ENCODE peak calls at places on chromosomes 4 and X, in nine cellular contexts. L, K, T, I, D, U, R, C and O are unnamed samples.

GRCh38 chr4:68375667-68376559 is 26.0 kb upstream of the YTHDC1 start:
- DNase-seq in U (peak; percentile 77), C (peak; percentile 20), T (no peak), R (peak; percentile 69), K (no peak), L (no peak), I (peak; percentile 45), D (peak; percentile 13), O (peak; percentile 55)

GRCh38 chr4:74874785-74875367 is 58.0 kb upstream of the PARM1 start:
- DNase-seq in U (peak; percentile 62), L (peak; percentile 57), D (peak; percentile 59), T (no peak), I (no peak), C (peak; percentile 19), R (peak; percentile 91), K (no peak), O (peak; percentile 38)

GRCh38 chr4:44760142-44760898 is 34.0 kb upstream of the GNPDA2 start:
- DNase-seq in I (no peak), D (peak; percentile 12), U (peak; percentile 45), L (no peak), T (peak; percentile 9), R (peak; percentile 57), C (no peak), K (no peak), O (peak; percentile 12)

GRCh38 chrX:124555036-124555595 is 208.8 kb downstream of the SH2D1A start:
- DNase-seq in I (no peak), K (no peak), C (no peak), L (no peak), R (peak; percentile 0), U (peak; percentile 94), T (no peak), D (no peak), O (no peak)

GRCh38 chrX:70264784-70265183 is 3.4 kb upstream of the ARR3 start:
- DNase-seq in U (no peak), L (no peak), I (no peak), C (no peak), D (no peak), R (peak; percentile 2), T (no peak), K (no peak), O (no peak)

GRCh38 chr4:166121897-166122296 is 248.9 kb downstream of the TLL1 start:
- DNase-seq in U (peak; percentile 15), T (no peak), C (no peak), K (no peak), L (no peak), R (no peak), I (no peak), D (peak; percentile 36), O (no peak)

GRCh38 chrX:28498658-28499057 is 88.6 kb upstream of the IL1RAPL1 start:
- DNase-seq in K (no peak), I (no peak), U (peak; percentile 85), C (no peak), D (peak; percentile 18), R (peak; percentile 6), T (no peak), L (peak; percentile 68), O (no peak)

GRCh38 chr4:128718793-128719192 is 90.7 kb upstream of the JADE1 start:
- DNase-seq in U (no peak), D (no peak), R (peak; percentile 40), K (no peak), T (no peak), I (no peak), C (no peak), L (no peak), O (no peak)

GRCh38 chr4:97984545-97985131 is 158.6 kb downstream of the STPG2 start:
- DNase-seq in D (no peak), K (no peak), R (no peak), U (no peak), L (no peak), T (no peak), C (no peak), I (no peak), O (no peak)

GRCh38 chr4:137768196-137768595 is 235.9 kb upstream of the PCDH18 start:
- DNase-seq in C (no peak), T (no peak), D (no peak), L (no peak), U (peak; percentile 4), K (no peak), I (no peak), R (peak; percentile 24), O (no peak)

GRCh38 chr4:73021634-73022033 is 47.9 kb downstream of the COX18 start:
- DNase-seq in I (no peak), R (peak; percentile 23), L (peak; percentile 25), T (no peak), U (peak; percentile 43), D (no peak), C (no peak), K (no peak), O (peak; percentile 42)

GRCh38 chr4:119103263-119103662 is 32.4 kb upstream of the MYOZ2 start:
- DNase-seq in D (no peak), R (peak; percentile 99), C (no peak), T (no peak), I (no peak), K (no peak), L (no peak), U (peak; percentile 99), O (no peak)

GRCh38 chrX:8897259-8897658 is 96.1 kb upstream of the FAM9A start:
- DNase-seq in I (no peak), U (no peak), L (no peak), T (no peak), K (no peak), R (peak; percentile 42), D (no peak), C (no peak), O (no peak)

GRCh38 chrX:82585868-82586267 is 922.2 kb upstream of the POU3F4 start:
- DNase-seq in R (no peak), I (no peak), U (no peak), C (no peak), K (no peak), D (no peak), L (no peak), T (no peak), O (no peak)

GRCh38 chr4:173930329-173930967 is 353.0 kb downstream of the FBXO8 start:
- DNase-seq in R (no peak), T (no peak), C (no peak), K (no peak), L (no peak), U (no peak), D (no peak), I (no peak), O (no peak)

GRCh38 chr4:17276821-17277220 is 235.1 kb downstream of the QDPR start:
- DNase-seq in U (no peak), R (peak; percentile 32), L (no peak), K (no peak), D (no peak), C (no peak), I (no peak), T (no peak), O (no peak)

GRCh38 chr4:139389102-139389501 is 64.8 kb upstream of the RAB33B start:
- DNase-seq in L (no peak), I (no peak), R (no peak), T (no peak), D (no peak), C (no peak), K (no peak), U (no peak), O (no peak)

GRCh38 chr4:145012841-145013240 is 85.2 kb downstream of the ANAPC10 start:
- DNase-seq in I (no peak), D (no peak), U (peak; percentile 68), C (no peak), K (no peak), R (peak; percentile 49), L (no peak), T (no peak), O (no peak)

GRCh38 chr4:54359919-54360650 is 131.0 kb downstream of the PDGFRA start:
- DNase-seq in L (no peak), I (no peak), D (no peak), T (no peak), R (no peak), U (no peak), K (no peak), C (no peak), O (no peak)

GRCh38 chrX:70132877-70133302 is 357 bp upstream of the IGBP1 start:
- DNase-seq in C (no peak), U (peak; percentile 34), T (no peak), R (no peak), D (peak; percentile 56), K (no peak), L (no peak), I (no peak), O (no peak)

GRCh38 chr4:20084488-20084887 is 167.2 kb upstream of the SLIT2 start:
- DNase-seq in D (no peak), L (no peak), I (no peak), C (no peak), K (no peak), U (no peak), R (no peak), T (no peak), O (no peak)

GRCh38 chr4:3224971-3225850 is 23.7 kb upstream of the MSANTD1 start:
- DNase-seq in C (no peak), T (no peak), D (no peak), R (no peak), I (no peak), U (no peak), L (no peak), K (no peak), O (no peak)

GRCh38 chrX:41912922-41913321 is 10.4 kb downstream of the CASK start:
- DNase-seq in U (peak; percentile 33), I (no peak), D (no peak), K (no peak), L (no peak), C (no peak), R (no peak), T (no peak), O (no peak)

GRCh38 chr4:163404080-163404479 is 60.4 kb downstream of the NPY5R start:
- DNase-seq in R (no peak), C (no peak), I (no peak), D (no peak), K (no peak), U (no peak), L (no peak), T (no peak), O (no peak)

GRCh38 chrX:120672389-120672788 is 42.5 kb upstream of the C1GALT1C1 start:
- DNase-seq in I (no peak), T (no peak), C (no peak), D (no peak), U (peak; percentile 33), K (no peak), R (peak; percentile 91), L (no peak), O (no peak)

GRCh38 chr4:56506110-56506705 is 617 bp downstream of the ARL9 start:
- DNase-seq in R (peak; percentile 13), C (no peak), D (no peak), T (no peak), U (no peak), L (no peak), K (no peak), I (no peak), O (no peak)

GRCh38 chr4:181202249-181202648 is 1041.0 kb upstream of the TENM3 start:
- DNase-seq in K (no peak), D (no peak), R (no peak), I (no peak), C (no peak), T (no peak), U (no peak), L (no peak), O (no peak)